ENCODE peak calls at places on chromosomes 12 and 14, in five cellular contexts. One of them, this sample, is unnamed. For H3K4me1, the result is how much of the 10 kb centered on the place peaks cover.

GRCh38 chr12:111505601-111506036 is 93.5 kb downstream of the ATXN2 start:
- DNase-seq in OCI-LY7: no peak
- DNase-seq in gastrocnemius medialis: no peak
- DNase-seq in mucosa of descending colon: no peak
- DNase-seq in esophagus squamous epithelium: no peak
- DNase-seq in this sample: no peak

GRCh38 chr12:6960291-6961277 is 9.4 kb downstream of the PTPN6 start:
- DNase-seq in esophagus squamous epithelium: no peak
- DNase-seq in mucosa of descending colon: peak
- DNase-seq in OCI-LY7: peak
- DNase-seq in gastrocnemius medialis: peak
- DNase-seq in this sample: no peak

GRCh38 chr14:29926228-29926627 is 1.4 kb downstream of the PRKD1 start:
- DNase-seq in gastrocnemius medialis: no peak
- DNase-seq in esophagus squamous epithelium: no peak
- DNase-seq in mucosa of descending colon: no peak
- DNase-seq in OCI-LY7: no peak
- DNase-seq in this sample: no peak

GRCh38 chr14:101925152-101925551 is 39.2 kb upstream of the DYNC1H1 start:
- DNase-seq in mucosa of descending colon: no peak
- DNase-seq in OCI-LY7: no peak
- DNase-seq in esophagus squamous epithelium: no peak
- DNase-seq in gastrocnemius medialis: no peak
- DNase-seq in this sample: no peak

GRCh38 chr14:96272777-96273471 is 16.9 kb downstream of the BDKRB1 start:
- DNase-seq in mucosa of descending colon: no peak
- DNase-seq in esophagus squamous epithelium: no peak
- DNase-seq in OCI-LY7: no peak
- DNase-seq in gastrocnemius medialis: no peak
- DNase-seq in this sample: no peak

GRCh38 chr14:75653563-75653962 is 7.1 kb downstream of the ERG28 start:
- DNase-seq in esophagus squamous epithelium: no peak
- DNase-seq in mucosa of descending colon: no peak
- DNase-seq in gastrocnemius medialis: no peak
- DNase-seq in OCI-LY7: no peak
- DNase-seq in this sample: no peak

GRCh38 chr12:8678661-8679111 is 16.1 kb upstream of the MFAP5 start:
- DNase-seq in esophagus squamous epithelium: no peak
- DNase-seq in gastrocnemius medialis: no peak
- DNase-seq in OCI-LY7: no peak
- DNase-seq in mucosa of descending colon: no peak
- DNase-seq in this sample: no peak

GRCh38 chr14:34628681-34629135 is 1.2 kb downstream of the SNX6 start:
- DNase-seq in esophagus squamous epithelium: no peak
- DNase-seq in OCI-LY7: peak
- DNase-seq in mucosa of descending colon: peak
- DNase-seq in gastrocnemius medialis: no peak
- DNase-seq in this sample: peak

GRCh38 chr14:62847168-62847567 is 198.1 kb downstream of the KCNH5 start:
- DNase-seq in gastrocnemius medialis: no peak
- DNase-seq in OCI-LY7: no peak
- DNase-seq in esophagus squamous epithelium: no peak
- DNase-seq in mucosa of descending colon: no peak
- DNase-seq in this sample: peak

GRCh38 chr14:92925446-92925845 is 2.5 kb downstream of the CHGA start:
- DNase-seq in OCI-LY7: no peak
- DNase-seq in gastrocnemius medialis: no peak
- DNase-seq in mucosa of descending colon: no peak
- DNase-seq in esophagus squamous epithelium: no peak
- DNase-seq in this sample: no peak

GRCh38 chr14:61710853-61711817 is 15.8 kb downstream of the HIF1A start:
- DNase-seq in esophagus squamous epithelium: no peak
- DNase-seq in gastrocnemius medialis: no peak
- DNase-seq in OCI-LY7: peak
- DNase-seq in mucosa of descending colon: no peak
- DNase-seq in this sample: no peak
- H3K4me1 ChIP-seq in esophagus squamous epithelium: half or more
- H3K4me1 ChIP-seq in gastrocnemius medialis: under half
- H3K4me1 ChIP-seq in OCI-LY7: half or more
- H3K4me1 ChIP-seq in mucosa of descending colon: under half
- H3K4me1 ChIP-seq in this sample: under half

DNA sequence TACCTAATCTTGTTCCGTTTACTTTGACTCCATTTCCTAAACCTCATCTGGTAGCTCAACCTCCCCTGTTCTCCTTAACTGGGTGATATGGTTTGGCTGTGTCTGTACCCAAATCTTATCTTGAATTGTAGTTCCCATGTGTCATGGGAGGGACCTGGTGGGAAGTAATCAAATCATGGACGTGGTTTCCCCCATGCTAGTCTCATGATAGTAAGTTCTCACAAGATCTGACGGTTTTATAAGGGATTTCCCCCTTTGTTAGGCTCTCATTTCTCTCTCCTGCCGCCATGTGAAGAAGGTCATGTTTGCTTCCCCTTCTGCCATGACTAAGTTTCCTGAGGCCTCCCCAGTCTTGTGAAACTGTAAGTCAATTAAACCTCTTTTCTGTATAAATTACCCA is 19.5 kb downstream of the COX16 start:
- DNase-seq in esophagus squamous epithelium: no peak
- DNase-seq in mucosa of descending colon: no peak
- DNase-seq in OCI-LY7: no peak
- DNase-seq in gastrocnemius medialis: no peak
- DNase-seq in this sample: no peak
- H3K4me1 ChIP-seq in esophagus squamous epithelium: under half
- H3K4me1 ChIP-seq in mucosa of descending colon: under half
- H3K4me1 ChIP-seq in OCI-LY7: under half
- H3K4me1 ChIP-seq in gastrocnemius medialis: under half
- H3K4me1 ChIP-seq in this sample: under half

GRCh38 chr12:94174576-94174975 is 26.2 kb downstream of the PLXNC1 start:
- DNase-seq in esophagus squamous epithelium: peak
- DNase-seq in OCI-LY7: peak
- DNase-seq in gastrocnemius medialis: peak
- DNase-seq in mucosa of descending colon: peak
- DNase-seq in this sample: no peak
- H3K4me1 ChIP-seq in esophagus squamous epithelium: under half
- H3K4me1 ChIP-seq in OCI-LY7: under half
- H3K4me1 ChIP-seq in gastrocnemius medialis: under half
- H3K4me1 ChIP-seq in mucosa of descending colon: under half
- H3K4me1 ChIP-seq in this sample: under half

DNA sequence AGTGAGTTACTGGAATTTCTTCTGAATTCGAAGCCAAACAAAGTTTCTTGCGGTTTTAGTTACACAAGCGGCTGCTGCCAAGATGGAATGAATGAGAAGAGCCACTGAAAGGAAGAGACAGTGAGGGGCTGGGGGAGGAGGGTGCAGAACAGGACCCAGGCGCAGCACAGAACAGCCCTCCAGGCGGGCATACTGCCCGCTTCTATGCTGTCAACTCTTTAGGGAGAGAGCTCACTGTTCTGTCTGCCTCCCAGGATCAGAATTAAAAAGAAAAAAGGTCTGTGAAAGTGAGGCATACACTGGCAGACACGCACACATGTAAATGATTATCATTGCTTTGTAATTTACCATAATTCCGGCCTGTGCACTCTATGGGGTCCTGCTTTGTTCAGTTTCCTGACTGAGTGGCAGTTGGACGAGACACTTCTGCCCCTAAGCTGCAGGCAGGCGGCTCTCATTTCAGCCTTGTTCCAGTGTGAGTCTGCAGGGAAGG is 231.6 kb downstream of the CACNA1C start:
- DNase-seq in OCI-LY7: no peak
- DNase-seq in esophagus squamous epithelium: no peak
- DNase-seq in gastrocnemius medialis: no peak
- DNase-seq in mucosa of descending colon: no peak
- DNase-seq in this sample: peak
- H3K4me1 ChIP-seq in OCI-LY7: under half
- H3K4me1 ChIP-seq in esophagus squamous epithelium: half or more
- H3K4me1 ChIP-seq in gastrocnemius medialis: under half
- H3K4me1 ChIP-seq in mucosa of descending colon: under half
- H3K4me1 ChIP-seq in this sample: half or more

GRCh38 chr12:65175385-65175784 is 6.0 kb downstream of the LEMD3 start:
- DNase-seq in OCI-LY7: no peak
- DNase-seq in mucosa of descending colon: no peak
- DNase-seq in esophagus squamous epithelium: no peak
- DNase-seq in gastrocnemius medialis: no peak
- DNase-seq in this sample: no peak
- H3K4me1 ChIP-seq in OCI-LY7: under half
- H3K4me1 ChIP-seq in mucosa of descending colon: under half
- H3K4me1 ChIP-seq in esophagus squamous epithelium: half or more
- H3K4me1 ChIP-seq in gastrocnemius medialis: half or more
- H3K4me1 ChIP-seq in this sample: under half

GRCh38 chr14:52076334-52076733 is 7.5 kb upstream of the NID2 start:
- DNase-seq in esophagus squamous epithelium: no peak
- DNase-seq in gastrocnemius medialis: no peak
- DNase-seq in OCI-LY7: no peak
- DNase-seq in mucosa of descending colon: no peak
- DNase-seq in this sample: no peak
- H3K4me1 ChIP-seq in esophagus squamous epithelium: under half
- H3K4me1 ChIP-seq in gastrocnemius medialis: under half
- H3K4me1 ChIP-seq in OCI-LY7: under half
- H3K4me1 ChIP-seq in mucosa of descending colon: under half
- H3K4me1 ChIP-seq in this sample: under half

DNA sequence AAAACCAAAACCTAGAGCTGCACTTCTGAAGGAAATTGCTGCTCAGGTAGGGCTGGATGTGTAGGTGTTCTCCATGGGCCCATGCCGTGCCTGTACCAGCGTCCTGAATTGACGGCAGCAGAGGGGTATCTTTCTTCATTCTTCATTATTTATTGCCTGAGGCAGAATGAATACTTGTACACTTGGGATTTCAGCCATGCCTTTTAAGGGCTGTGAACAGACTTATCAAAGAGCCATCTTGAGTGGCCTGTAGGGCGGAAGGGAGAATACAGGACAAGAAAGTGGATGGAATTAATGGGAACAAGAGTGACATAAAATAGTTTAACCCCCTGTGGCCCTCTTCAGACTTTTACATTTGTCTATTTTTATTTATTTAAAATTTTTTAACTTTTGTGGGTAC is 61.4 kb downstream of the RASSF3 start:
- DNase-seq in esophagus squamous epithelium: no peak
- DNase-seq in OCI-LY7: no peak
- DNase-seq in gastrocnemius medialis: no peak
- DNase-seq in mucosa of descending colon: no peak
- DNase-seq in this sample: peak
- H3K4me1 ChIP-seq in esophagus squamous epithelium: half or more
- H3K4me1 ChIP-seq in OCI-LY7: half or more
- H3K4me1 ChIP-seq in gastrocnemius medialis: under half
- H3K4me1 ChIP-seq in mucosa of descending colon: half or more
- H3K4me1 ChIP-seq in this sample: half or more

GRCh38 chr12:33156042-33156441 is 259.5 kb upstream of the PKP2 start:
- DNase-seq in mucosa of descending colon: no peak
- DNase-seq in OCI-LY7: no peak
- DNase-seq in gastrocnemius medialis: no peak
- DNase-seq in esophagus squamous epithelium: no peak
- DNase-seq in this sample: no peak
- H3K4me1 ChIP-seq in mucosa of descending colon: under half
- H3K4me1 ChIP-seq in OCI-LY7: under half
- H3K4me1 ChIP-seq in gastrocnemius medialis: under half
- H3K4me1 ChIP-seq in esophagus squamous epithelium: under half
- H3K4me1 ChIP-seq in this sample: under half